ENCODE peak calls at places on chromosomes 7 and 10, in six cellular contexts. F is upper lobe of right lung, J is NCI-H2029, M is endothelial cell, A is NCI-H2171 treated with DMSO at 0.1 percent for 48 hours, T is brain pericyte. P is an unnamed sample.

GRCh38 chr10:72685264-72685921 is 6.5 kb upstream of the MCU start:
- DNase-seq in F (no peak), J (no peak), M (no peak), A (no peak), T (no peak), P (no peak)

GRCh38 chr7:55591282-55591931 is 19.1 kb upstream of the VOPP1 start:
- DNase-seq in F (no peak), J (no peak), M (no peak), A (no peak), T (no peak), P (no peak)

GRCh38 chr10:101133489-101134298 is 2.6 kb downstream of the TLX1 start:
- DNase-seq in F (no peak), J (no peak), M (no peak), A (no peak), T (no peak), P (no peak)

GRCh38 chr10:125209591-125210373 is 49.4 kb upstream of the CTBP2 start:
- DNase-seq in F (no peak), J (no peak), M (peak), A (no peak), T (no peak), P (no peak)

GRCh38 chr10:124217906-124218769 is 124.7 kb upstream of the CHST15 start:
- DNase-seq in F (no peak), J (no peak), M (no peak), A (peak), T (no peak), P (no peak)

GRCh38 chr7:151520419-151521229 is 929 bp upstream of the RHEB start:
- DNase-seq in F (peak), J (peak), M (peak), A (peak), T (no peak), P (peak)

GRCh38 chr10:13994932-13995331 is 335.8 kb downstream of the FRMD4A start:
- DNase-seq in F (no peak), J (no peak), M (no peak), A (no peak), T (no peak), P (no peak)

GRCh38 chr7:126041472-126041871 is 1111.8 kb upstream of the POT1 start:
- DNase-seq in F (no peak), J (no peak), M (no peak), A (no peak), T (no peak), P (no peak)

GRCh38 chr10:103648951-103649532 is 155.5 kb downstream of the NEURL1 start:
- DNase-seq in F (no peak), J (no peak), M (no peak), A (no peak), T (no peak), P (no peak)

GRCh38 chr7:105245398-105246099 is 143.2 kb downstream of the SRPK2 start:
- DNase-seq in F (no peak), J (no peak), M (no peak), A (no peak), T (no peak), P (no peak)

GRCh38 chr10:818526-819220 is 112.8 kb downstream of the LARP4B start:
- DNase-seq in F (no peak), J (no peak), M (no peak), A (no peak), T (no peak), P (no peak)

GRCh38 chr7:50315739-50316671 is 11.5 kb downstream of the IKZF1 start:
- DNase-seq in F (no peak), J (no peak), M (no peak), A (no peak), T (no peak), P (no peak)

GRCh38 chr7:89837515-89837914 is 316.8 kb upstream of the STEAP1 start:
- DNase-seq in F (no peak), J (no peak), M (no peak), A (peak), T (no peak), P (peak)

GRCh38 chr7:84017653-84018052 is 176.9 kb downstream of the SEMA3A start:
- DNase-seq in F (no peak), J (no peak), M (no peak), A (no peak), T (no peak), P (no peak)

GRCh38 chr7:1865809-1866255 is 195.8 kb downstream of the ELFN1 start:
- DNase-seq in F (no peak), J (no peak), M (no peak), A (no peak), T (no peak), P (no peak)

GRCh38 chr10:32210306-32211045 is 136.5 kb downstream of the EPC1 start:
- DNase-seq in F (no peak), J (no peak), M (peak), A (peak), T (no peak), P (peak)

GRCh38 chr7:94431620-94432295 is 37.1 kb downstream of the COL1A2 start:
- DNase-seq in F (no peak), J (no peak), M (no peak), A (no peak), T (no peak), P (no peak)

GRCh38 chr7:151603951-151604350 is 84.3 kb upstream of the RHEB start:
- DNase-seq in F (no peak), J (no peak), M (no peak), A (no peak), T (no peak), P (no peak)

GRCh38 chr7:24290004-24290641 is 6.1 kb downstream of the NPY start:
- DNase-seq in F (peak), J (no peak), M (peak), A (peak), T (no peak), P (peak)

P was measured in RKO.